ENCODE peak calls at places on chromosomes 5 and 9, in four cellular contexts. A, E, S and Z are unnamed samples.

GRCh38 chr9:24436761-24437160 is 108.9 kb downstream of the IZUMO3 start:
- DNase-seq in A (no peak), E (no peak), S (no peak), Z (no peak)

GRCh38 chr9:5569357-5569756 is 59.0 kb downstream of the PDCD1LG2 start:
- DNase-seq in S (no peak), A (no peak), E (no peak), Z (no peak)

GRCh38 chr5:123037104-123037418 is 536 bp upstream of the PPIC start:
- DNase-seq in A (no peak), E (no peak), S (no peak), Z (no peak)

GRCh38 chr5:80964919-80965318 is 4.8 kb downstream of the RASGRF2 start:
- DNase-seq in A (no peak), E (no peak), S (no peak), Z (no peak)

GRCh38 chr5:142472306-142472951 is 147.6 kb upstream of the SPRY4 start:
- DNase-seq in E (no peak), S (no peak), A (no peak), Z (no peak)

GRCh38 chr9:134882204-134882785 is 1.7 kb downstream of the FCN2 start:
- DNase-seq in A (no peak), E (no peak), S (no peak), Z (no peak)

GRCh38 chr5:43358338-43358737 is 45.1 kb upstream of the HMGCS1 start:
- DNase-seq in E (no peak), S (no peak), A (no peak), Z (no peak)

GRCh38 chr5:59486508-59486907 is 407.0 kb downstream of the PDE4D start:
- DNase-seq in E (no peak), A (no peak), S (no peak), Z (no peak)

GRCh38 chr9:70205366-70206020 is 53.3 kb upstream of the SMC5 start:
- DNase-seq in S (no peak), E (no peak), A (no peak), Z (no peak)

GRCh38 chr5:142446131-142446959 is 121.5 kb upstream of the SPRY4 start:
- DNase-seq in E (no peak), A (no peak), S (no peak), Z (no peak)

GRCh38 chr5:63963926-63964325 is 1.7 kb upstream of the HTR1A start:
- DNase-seq in A (no peak), S (no peak), E (no peak), Z (no peak)

GRCh38 chr9:98875536-98875935 is 68.1 kb downstream of the GALNT12 start:
- DNase-seq in A (no peak), E (no peak), S (no peak), Z (no peak)

GRCh38 chr5:95272530-95272929 is 12.4 kb downstream of the MCTP1 start:
- DNase-seq in A (no peak), S (no peak), E (no peak), Z (no peak)

GRCh38 chr9:2494571-2494970 is 127.0 kb upstream of the VLDLR start:
- DNase-seq in S (no peak), E (no peak), A (no peak), Z (no peak)

GRCh38 chr9:134964271-134964670 is 46.6 kb upstream of the FCN1 start:
- DNase-seq in E (no peak), S (no peak), A (no peak), Z (peak)

GRCh38 chr9:105290401-105290800 is 46.0 kb downstream of the SLC44A1 start:
- DNase-seq in A (no peak), S (no peak), E (no peak), Z (no peak)

GRCh38 chr5:5025774-5026406 is 114.2 kb upstream of the ADAMTS16 start:
- DNase-seq in S (no peak), A (no peak), E (no peak), Z (no peak)

GRCh38 chr5:124040799-124041198 is 528.8 kb downstream of the CSNK1G3 start:
- DNase-seq in S (no peak), E (no peak), A (no peak), Z (no peak)

GRCh38 chr5:139389701-139390638 is at the start of gene MZB1:
- DNase-seq in A (peak), E (peak), S (no peak), Z (no peak)